ENCODE peak calls at places on chromosomes 12 and 14, in five cellular contexts. X, D, A, M and N are unnamed samples.

GRCh38 chr12:94098466-94098865 is 49.9 kb upstream of the PLXNC1 start:
- DNase-seq in X (peak; percentile 60), D (no peak), M (no peak), A (no peak), N (no peak)

GRCh38 chr14:53347046-53347445 is 193.9 kb upstream of the DDHD1 start:
- DNase-seq in D (no peak), A (no peak), M (no peak), X (no peak), N (no peak)

GRCh38 chr12:104506691-104507401 is 50.1 kb downstream of the CHST11 start:
- DNase-seq in D (no peak), M (no peak), A (no peak), X (no peak), N (no peak)

GRCh38 chr12:80509781-80510556 is 65.9 kb downstream of the PTPRQ start:
- DNase-seq in M (no peak), A (no peak), X (peak; percentile 82), D (no peak), N (no peak)

GRCh38 chr12:132399092-132400010 is 70.0 kb upstream of the GALNT9 start:
- DNase-seq in D (no peak), X (no peak), M (peak; percentile 31), A (no peak), N (peak; percentile 13)

GRCh38 chr14:75832621-75833297 is 149.0 kb downstream of the TGFB3 start:
- DNase-seq in A (no peak), M (no peak), X (peak; percentile 88), D (no peak), N (no peak)

GRCh38 chr12:70418101-70418500 is 52.0 kb downstream of the KCNMB4 start:
- DNase-seq in X (no peak), M (no peak), D (no peak), A (no peak), N (no peak)

GRCh38 chr14:56989359-56989758 is 179.1 kb upstream of the OTX2 start:
- DNase-seq in X (no peak), M (no peak), D (no peak), A (no peak), N (no peak)

GRCh38 chr14:84095796-84096195 is 1434.1 kb upstream of the FLRT2 start:
- DNase-seq in M (no peak), X (no peak), A (no peak), D (no peak), N (no peak)

GRCh38 chr14:68361231-68361630 is 431.6 kb downstream of the ZFP36L1 start:
- DNase-seq in M (no peak), D (no peak), X (peak; percentile 95), A (no peak), N (no peak)

GRCh38 chr12:38823743-38824142 is 81.6 kb downstream of the CPNE8 start:
- DNase-seq in D (no peak), A (no peak), X (peak; percentile 5), M (no peak), N (no peak)

GRCh38 chr12:16691624-16692023 is 85.7 kb upstream of the LMO3 start:
- DNase-seq in M (no peak), D (no peak), A (no peak), X (no peak), N (no peak)

GRCh38 chr12:59472273-59472672 is 123.6 kb upstream of the SLC16A7 start:
- DNase-seq in A (no peak), D (no peak), M (no peak), X (no peak), N (no peak)

GRCh38 chr12:47302111-47302597 is 222.4 kb upstream of the AMIGO2 start:
- DNase-seq in A (peak; percentile 46), M (no peak), D (no peak), X (no peak), N (no peak)

GRCh38 chr12:62934799-62935674 is at the start of gene PPM1H:
- DNase-seq in A (peak; percentile 79), X (peak; percentile 22), M (peak; percentile 87), D (no peak), N (peak; percentile 44)

GRCh38 chr12:81401241-81401640 is 323.4 kb downstream of the ACSS3 start:
- DNase-seq in X (no peak), D (no peak), A (no peak), M (no peak), N (no peak)

GRCh38 chr14:85531594-85532391 is 1.8 kb downstream of the FLRT2 start:
- DNase-seq in A (peak; percentile 10), D (no peak), M (peak; percentile 70), X (peak; percentile 89), N (peak; percentile 76)

GRCh38 chr14:98022541-98023520 is 1225.6 kb downstream of the VRK1 start:
- DNase-seq in M (no peak), D (no peak), X (no peak), A (no peak), N (no peak)

GRCh38 chr12:57483466-57483865 is 3.8 kb upstream of the ARHGAP9 start:
- DNase-seq in M (no peak), D (no peak), A (no peak), X (peak; percentile 56), N (no peak)

GRCh38 chr12:130138478-130138877 is 23.8 kb upstream of the FZD10 start:
- DNase-seq in A (no peak), M (no peak), D (no peak), X (no peak), N (no peak)

GRCh38 chr12:110284597-110284996 is 3.5 kb downstream of the ATP2A2 start:
- DNase-seq in X (no peak), D (no peak), M (no peak), A (no peak), N (no peak)

GRCh38 chr14:36723551-36723950 is 61.9 kb downstream of the PAX9 start:
- DNase-seq in X (no peak), M (no peak), A (no peak), D (no peak), N (no peak)

GRCh38 chr14:22177870-22178269 is 411.2 kb downstream of the DAD1 start:
- DNase-seq in A (no peak), D (no peak), X (peak; percentile 20), M (no peak), N (no peak)

GRCh38 chr12:104136577-104136976 is 1.4 kb downstream of the NFYB start:
- DNase-seq in A (no peak), X (peak; percentile 32), D (no peak), M (no peak), N (no peak)

GRCh38 chr12:97984951-97985350 is 522.3 kb downstream of the RMST start:
- DNase-seq in X (no peak), A (no peak), M (no peak), D (no peak), N (no peak)

GRCh38 chr12:132078190-132078589 is 65.9 kb downstream of the DDX51 start:
- DNase-seq in A (no peak), X (peak; percentile 81), M (no peak), D (no peak), N (no peak)

GRCh38 chr12:131747276-131747675 is 36.4 kb downstream of the SFSWAP start:
- DNase-seq in M (no peak), X (no peak), A (no peak), D (no peak), N (no peak)

GRCh38 chr12:115149279-115149678 is 465.3 kb upstream of the TBX3 start:
- DNase-seq in A (no peak), M (no peak), X (no peak), D (no peak), N (no peak)

GRCh38 chr14:54651649-54652048 is 84.7 kb downstream of the SAMD4A start:
- DNase-seq in D (no peak), X (no peak), A (no peak), M (no peak), N (no peak)

GRCh38 chr12:55687746-55688145 is 20.0 kb downstream of the ITGA7 start:
- DNase-seq in A (peak; percentile 60), D (peak; percentile 27), M (no peak), X (no peak), N (peak; percentile 41)

GRCh38 chr14:100735271-100735670 is 8.6 kb downstream of the DLK1 start:
- DNase-seq in A (no peak), M (no peak), D (no peak), X (no peak), N (peak; percentile 19)

GRCh38 chr12:3658327-3659163 is 94.4 kb downstream of the CRACR2A start:
- DNase-seq in X (no peak), M (no peak), D (no peak), A (peak; percentile 39), N (no peak)

GRCh38 chr12:49019435-49020317 is 1.1 kb upstream of the PRKAG1 start:
- DNase-seq in M (peak; percentile 55), X (peak; percentile 20), A (peak; percentile 71), D (no peak), N (no peak)

GRCh38 chr14:100711493-100711892 is 15.2 kb upstream of the DLK1 start:
- DNase-seq in A (no peak), X (no peak), D (no peak), M (no peak), N (no peak)

GRCh38 chr14:101808020-101808641 is 46.6 kb downstream of the PPP2R5C start:
- DNase-seq in A (no peak), D (no peak), X (no peak), M (no peak), N (no peak)